ENCODE peak calls at places on chromosomes 1 and 21, in seven cellular contexts. O, I, V, Z, U, W and S are unnamed samples. For H3K9me3 and H3K36me3, the result is how much of the 10 kb centered on the place peaks cover.

GRCh38 chr1:25573591-25573930 is 30.2 kb downstream of the LDLRAP1 start:
- DNase-seq in O (no peak), U (no peak), Z (peak), I (no peak), W (no peak), V (no peak), S (peak)

GRCh38 chr1:24929091-24929875 is 793 bp downstream of the RUNX3 start:
- DNase-seq in V (no peak), I (peak), W (peak), O (no peak), U (peak), Z (no peak), S (peak)

GRCh38 chr1:205444300-205444930 is 11.4 kb downstream of the BLACAT1 start:
- DNase-seq in Z (no peak), I (no peak), V (no peak), U (no peak), O (no peak), W (no peak), S (no peak)

GRCh38 chr1:79792212-79792575 is 785.7 kb upstream of the ADGRL4 start:
- DNase-seq in I (no peak), V (no peak), U (no peak), O (no peak), W (no peak), Z (no peak), S (no peak)

GRCh38 chr1:244887281-244887680 is 22.9 kb upstream of the HNRNPU start:
- DNase-seq in V (no peak), W (no peak), U (no peak), O (no peak), I (no peak), Z (peak), S (no peak)

GRCh38 chr1:33706634-33707255 is 157.1 kb upstream of the HMGB4 start:
- DNase-seq in I (no peak), W (no peak), Z (no peak), O (no peak), U (no peak), V (no peak), S (no peak)

GRCh38 chr1:202844935-202845334 is 34.2 kb downstream of the PCAT6 start:
- DNase-seq in W (no peak), V (no peak), Z (no peak), O (no peak), I (no peak), U (no peak), S (no peak)

GRCh38 chr1:89451011-89451410 is 73.6 kb upstream of the LRRC8B start:
- DNase-seq in W (no peak), I (no peak), O (no peak), U (no peak), V (no peak), Z (no peak), S (no peak)

GRCh38 chr1:248752119-248752931 is 3.2 kb downstream of the LYPD8 start:
- DNase-seq in U (no peak), Z (peak), I (no peak), W (peak), O (no peak), V (no peak), S (no peak)

GRCh38 chr1:6168947-6169586 is 11.1 kb downstream of the CHD5 start:
- DNase-seq in O (no peak), U (no peak), V (no peak), Z (no peak), W (no peak), I (no peak), S (peak)

GRCh38 chr1:39177641-39178040 is 26.9 kb upstream of the MACF1 start:
- DNase-seq in O (no peak), W (no peak), V (no peak), Z (no peak), U (no peak), I (no peak), S (no peak)

GRCh38 chr1:160085686-160086089 is 4.3 kb downstream of the KCNJ9 start:
- DNase-seq in U (peak), Z (peak), O (peak), W (peak), I (peak), V (peak), S (peak)

GRCh38 chr1:64245495-64245894 is 42.1 kb downstream of the UBE2U start:
- DNase-seq in Z (peak), I (no peak), U (no peak), V (no peak), O (no peak), W (peak), S (no peak)

GRCh38 chr1:40153073-40153770 is 8.0 kb upstream of the RLF start:
- DNase-seq in Z (peak), I (no peak), V (no peak), O (no peak), W (peak), U (peak), S (no peak)

GRCh38 chr1:36497207-36497606 is 14.5 kb upstream of the CSF3R start:
- DNase-seq in O (no peak), W (no peak), Z (no peak), U (no peak), I (no peak), V (no peak), S (no peak)

GRCh38 chr21:25398630-25399029 is 208.7 kb downstream of the MRPL39 start:
- DNase-seq in W (no peak), O (no peak), Z (no peak), V (no peak), I (no peak), U (no peak), S (no peak)

GRCh38 chr21:22679207-22679606 is 1681.0 kb downstream of the NCAM2 start:
- DNase-seq in V (no peak), W (no peak), Z (no peak), O (no peak), U (no peak), I (no peak), S (no peak)
- H3K9me3 ChIP-seq in V (under half), W (under half), Z (under half), O (under half), U (under half), I (under half), S (under half)

DNA sequence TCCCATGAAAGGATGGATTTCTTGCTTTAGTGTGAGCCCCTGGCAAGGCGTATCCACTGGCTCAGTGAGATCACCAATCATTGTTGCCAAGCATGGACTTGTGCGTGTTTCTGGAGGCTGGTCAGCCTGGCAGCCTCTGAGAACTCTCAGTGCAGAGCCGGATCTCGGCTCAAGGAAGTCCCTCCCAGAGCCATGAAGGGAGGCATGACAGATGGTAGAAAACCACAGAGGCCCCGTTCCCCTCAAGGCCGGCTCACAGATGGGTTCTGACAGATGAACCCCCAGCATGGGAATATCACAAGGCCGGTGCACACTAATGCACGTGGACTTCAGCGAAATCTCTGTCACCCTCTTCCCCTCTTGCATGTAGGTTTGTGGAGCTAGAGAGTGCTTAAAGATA is 290.5 kb downstream of the AJAP1 start:
- DNase-seq in W (no peak), Z (no peak), I (no peak), U (no peak), O (no peak), V (no peak), S (no peak)
- H3K36me3 ChIP-seq in W (under half), Z (under half), I (under half), U (under half), O (under half), V (under half), S (under half)

GRCh38 chr1:67383999-67384638 is 46.1 kb downstream of the SERBP1 start:
- DNase-seq in I (no peak), W (no peak), U (no peak), O (no peak), V (no peak), Z (no peak), S (no peak)
- H3K9me3 ChIP-seq in I (under half), W (under half), U (under half), O (under half), V (under half), Z (under half), S (under half)

GRCh38 chr1:178821134-178821866 is 49.6 kb downstream of the ANGPTL1 start:
- DNase-seq in W (no peak), Z (no peak), I (no peak), O (no peak), V (no peak), U (no peak), S (no peak)

GRCh38 chr1:178818416-178818815 is 52.5 kb downstream of the ANGPTL1 start:
- DNase-seq in Z (no peak), W (no peak), O (peak), I (no peak), V (no peak), U (no peak), S (no peak)

DNA sequence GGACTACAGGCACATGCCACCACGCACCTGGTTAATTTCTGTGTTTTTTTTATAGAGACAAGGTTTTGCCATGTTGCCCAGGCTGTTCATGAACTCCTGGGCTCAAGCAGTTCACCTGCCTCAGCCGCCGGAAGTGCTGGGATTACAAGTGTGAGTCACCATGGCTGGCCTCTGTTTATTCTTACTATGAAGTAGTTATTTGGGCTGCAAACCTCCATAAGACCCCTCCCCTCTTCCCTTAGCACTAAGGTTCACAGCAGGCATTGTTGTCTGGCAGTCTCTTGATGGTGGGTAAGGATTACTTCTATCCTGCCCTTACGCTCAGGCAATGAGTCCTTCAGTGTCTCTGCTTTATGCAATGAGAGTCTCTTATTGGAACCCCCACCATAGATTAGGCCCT is 51.8 kb downstream of the ANGPTL1 start:
- DNase-seq in V (no peak), I (no peak), U (no peak), Z (no peak), O (no peak), W (no peak), S (no peak)
- H3K36me3 ChIP-seq in V (under half), I (under half), U (under half), Z (under half), O (under half), W (under half), S (under half)

DNA sequence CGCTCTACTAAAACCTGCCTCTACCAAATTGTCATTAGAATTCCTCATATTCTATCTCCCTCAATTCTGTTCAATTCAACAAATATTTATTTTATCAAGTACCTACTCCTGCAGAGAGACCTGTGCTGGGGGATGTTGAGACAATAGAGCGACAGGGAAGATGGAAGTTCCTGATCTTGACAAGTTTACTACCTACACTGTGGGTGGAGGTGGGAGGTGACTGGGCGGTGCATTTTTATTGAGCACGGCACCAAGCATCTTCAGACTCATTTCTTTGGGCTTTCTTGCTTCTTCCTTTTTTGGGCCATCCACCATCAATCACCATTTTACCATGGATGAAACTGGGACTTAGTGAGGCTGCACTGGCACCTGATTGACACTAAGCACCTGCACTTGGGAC is 61.3 kb downstream of the KIRREL1 start:
- DNase-seq in W (no peak), U (no peak), I (no peak), Z (no peak), O (no peak), V (no peak), S (no peak)
- H3K9me3 ChIP-seq in W (under half), U (under half), I (under half), Z (under half), O (under half), V (under half), S (under half)

DNA sequence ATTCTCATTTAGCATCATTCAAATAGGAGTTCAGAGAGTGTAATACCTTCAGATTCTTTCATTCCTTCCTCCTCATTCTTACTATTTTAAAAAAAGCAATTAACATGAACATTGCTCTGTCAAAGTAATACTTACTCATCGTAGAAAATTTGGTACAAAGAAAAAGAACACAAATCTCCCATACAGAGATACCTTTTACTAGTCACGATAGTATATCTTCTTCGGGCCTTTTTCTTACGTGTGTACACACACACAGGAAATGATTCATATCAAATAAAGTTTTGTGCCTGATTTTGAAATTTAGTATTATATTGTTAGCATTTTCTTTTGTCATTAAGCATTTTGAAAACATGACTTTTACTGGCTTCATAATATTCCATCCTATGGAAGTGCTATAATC is 52.9 kb downstream of the NCF2 start:
- DNase-seq in Z (no peak), U (no peak), O (no peak), W (no peak), V (no peak), I (no peak), S (no peak)
- H3K36me3 ChIP-seq in Z (under half), U (half or more), O (under half), W (half or more), V (under half), I (half or more), S (half or more)

GRCh38 chr1:152224093-152224492 is at the start of gene HRNR:
- DNase-seq in V (no peak), O (no peak), I (no peak), U (no peak), Z (no peak), W (no peak), S (no peak)

GRCh38 chr1:152218762-152219436 is 5.1 kb downstream of the HRNR start:
- DNase-seq in I (no peak), O (no peak), Z (no peak), W (no peak), U (no peak), V (no peak), S (no peak)

GRCh38 chr1:152225678-152226077 is 1.7 kb upstream of the HRNR start:
- DNase-seq in I (no peak), U (no peak), Z (no peak), V (no peak), W (no peak), O (no peak), S (no peak)

DNA sequence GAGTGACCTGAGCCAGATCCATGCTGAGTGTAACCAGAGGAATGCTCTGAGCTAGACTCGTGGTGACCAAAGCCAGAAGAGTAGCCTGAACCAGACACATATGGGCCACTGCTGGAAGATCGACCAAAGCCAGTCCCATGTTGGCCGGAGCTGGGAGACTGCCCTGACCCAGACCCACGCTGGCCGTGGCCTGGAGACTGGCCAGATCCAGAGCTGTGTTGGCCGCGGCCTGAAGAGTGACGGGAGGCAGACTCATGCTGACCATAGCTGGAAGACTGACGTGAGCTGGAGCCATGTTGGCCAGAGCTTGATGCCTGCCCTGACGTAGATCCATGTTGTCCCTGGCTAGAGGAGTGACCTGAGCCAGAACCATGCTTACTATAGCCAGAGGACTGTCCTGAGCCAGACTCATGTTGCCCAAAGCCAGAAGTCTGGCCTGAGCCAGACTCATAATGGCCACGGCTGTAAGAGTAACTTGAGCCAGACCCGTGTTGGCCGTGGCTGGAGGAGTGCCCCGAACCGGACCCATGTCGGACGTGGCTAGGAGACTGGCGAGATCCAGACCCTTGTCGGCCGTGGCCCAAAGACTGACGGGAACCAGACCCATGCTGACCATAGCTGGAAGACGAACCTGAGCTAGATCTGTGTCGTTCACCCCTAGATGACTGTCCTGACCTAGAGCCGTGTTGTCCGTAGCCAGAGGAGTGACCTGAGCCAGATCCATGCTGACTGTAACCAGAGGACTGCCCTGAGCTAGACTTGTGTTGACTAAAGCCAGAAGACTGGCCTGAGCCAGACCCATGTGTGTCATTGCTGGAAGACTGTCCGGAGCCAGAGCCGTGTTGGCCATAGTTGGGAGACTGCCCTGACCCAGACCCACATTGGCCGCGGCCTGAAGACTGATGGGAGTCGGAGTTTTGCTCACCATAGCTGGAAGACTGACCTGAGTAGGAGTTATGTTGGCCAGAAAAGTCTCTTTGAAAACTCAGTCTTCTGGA is 3.5 kb downstream of the HRNR start:
- DNase-seq in I (no peak), Z (no peak), U (no peak), W (no peak), O (no peak), V (no peak), S (no peak)
- H3K9me3 ChIP-seq in I (under half), Z (under half), U (under half), W (under half), O (under half), V (under half), S (under half)

DNA sequence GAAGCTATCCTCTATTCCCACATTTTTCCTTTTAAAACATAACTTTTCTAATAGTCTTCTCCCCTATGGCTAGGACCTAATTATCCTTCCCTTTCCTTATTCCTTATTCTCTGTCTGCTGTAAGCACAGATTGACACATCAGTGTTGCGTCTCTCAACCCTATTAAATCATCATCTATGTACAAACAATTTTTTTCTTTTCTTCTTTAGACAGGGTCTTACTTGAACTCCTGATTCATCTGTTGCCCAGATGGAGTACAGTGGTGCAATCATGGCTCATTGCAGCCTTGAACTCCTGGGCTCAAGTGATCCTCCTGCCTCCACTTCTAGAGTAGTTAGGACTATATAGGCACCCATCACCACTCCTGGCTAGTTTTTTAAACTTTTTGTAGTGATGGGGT is 8.3 kb downstream of the KLHDC9 start:
- DNase-seq in W (no peak), O (no peak), V (no peak), U (no peak), Z (no peak), I (no peak), S (no peak)
- H3K36me3 ChIP-seq in W (under half), O (under half), V (under half), U (under half), Z (under half), I (under half), S (under half)